ENCODE peak calls at places on chromosomes 6 and 20, in eight cellular contexts. One of them, this sample, is unnamed.

GRCh38 chr6:154410619-154411044 is 54.0 kb upstream of the IPCEF1 start:
- DNase-seq in Peyer's patch: no peak
- DNase-seq in neural crest cell: no peak
- DNase-seq in GM13977: no peak
- DNase-seq in left ventricle myocardium inferior: no peak
- DNase-seq in AG04450: peak; percentile 91
- DNase-seq in testis: peak; percentile 68
- DNase-seq in tibial nerve: peak; percentile 20
- DNase-seq in this sample: no peak

GRCh38 chr20:56358070-56358469 is 704 bp upstream of the FAM210B start:
- DNase-seq in left ventricle myocardium inferior: no peak
- DNase-seq in tibial nerve: no peak
- DNase-seq in neural crest cell: no peak
- DNase-seq in AG04450: no peak
- DNase-seq in testis: no peak
- DNase-seq in Peyer's patch: no peak
- DNase-seq in GM13977: no peak
- DNase-seq in this sample: no peak

GRCh38 chr20:45611054-45611453 is 18.5 kb upstream of the WFDC10A start:
- DNase-seq in neural crest cell: no peak
- DNase-seq in tibial nerve: no peak
- DNase-seq in Peyer's patch: no peak
- DNase-seq in GM13977: no peak
- DNase-seq in testis: no peak
- DNase-seq in AG04450: peak; percentile 13
- DNase-seq in left ventricle myocardium inferior: no peak
- DNase-seq in this sample: no peak

GRCh38 chr20:53642196-53643030 is 48.8 kb upstream of the ZNF217 start:
- DNase-seq in testis: no peak
- DNase-seq in GM13977: no peak
- DNase-seq in Peyer's patch: peak; percentile 56
- DNase-seq in tibial nerve: peak; percentile 33
- DNase-seq in neural crest cell: no peak
- DNase-seq in AG04450: no peak
- DNase-seq in left ventricle myocardium inferior: no peak
- DNase-seq in this sample: no peak

GRCh38 chr20:24695529-24696225 is 226.2 kb downstream of the SYNDIG1 start:
- DNase-seq in Peyer's patch: peak; percentile 6
- DNase-seq in GM13977: no peak
- DNase-seq in left ventricle myocardium inferior: no peak
- DNase-seq in testis: peak; percentile 8
- DNase-seq in neural crest cell: no peak
- DNase-seq in tibial nerve: no peak
- DNase-seq in AG04450: no peak
- DNase-seq in this sample: no peak

GRCh38 chr6:44738652-44739141 is 351.2 kb downstream of the CDC5L start:
- DNase-seq in left ventricle myocardium inferior: no peak
- DNase-seq in testis: no peak
- DNase-seq in GM13977: no peak
- DNase-seq in neural crest cell: peak; percentile 12
- DNase-seq in tibial nerve: no peak
- DNase-seq in AG04450: no peak
- DNase-seq in Peyer's patch: no peak
- DNase-seq in this sample: no peak

GRCh38 chr6:16947461-16948159 is 154.2 kb upstream of the STMND1 start:
- DNase-seq in Peyer's patch: no peak
- DNase-seq in AG04450: peak; percentile 92
- DNase-seq in testis: no peak
- DNase-seq in GM13977: no peak
- DNase-seq in tibial nerve: no peak
- DNase-seq in left ventricle myocardium inferior: no peak
- DNase-seq in neural crest cell: no peak
- DNase-seq in this sample: no peak

GRCh38 chr6:109374493-109374892 is 7.8 kb downstream of the CD164 start:
- DNase-seq in GM13977: no peak
- DNase-seq in left ventricle myocardium inferior: no peak
- DNase-seq in Peyer's patch: no peak
- DNase-seq in neural crest cell: no peak
- DNase-seq in testis: no peak
- DNase-seq in AG04450: no peak
- DNase-seq in tibial nerve: no peak
- DNase-seq in this sample: no peak

GRCh38 chr6:94052754-94053153 is 633.4 kb upstream of the EPHA7 start:
- DNase-seq in left ventricle myocardium inferior: no peak
- DNase-seq in neural crest cell: no peak
- DNase-seq in tibial nerve: no peak
- DNase-seq in GM13977: no peak
- DNase-seq in Peyer's patch: no peak
- DNase-seq in testis: no peak
- DNase-seq in AG04450: no peak
- DNase-seq in this sample: no peak

GRCh38 chr6:138577151-138577915 is 78.0 kb upstream of the NHSL1 start:
- DNase-seq in neural crest cell: no peak
- DNase-seq in left ventricle myocardium inferior: no peak
- DNase-seq in testis: no peak
- DNase-seq in GM13977: peak; percentile 30
- DNase-seq in tibial nerve: no peak
- DNase-seq in AG04450: no peak
- DNase-seq in Peyer's patch: no peak
- DNase-seq in this sample: peak; percentile 24

GRCh38 chr20:1646975-1647431 is 10.6 kb downstream of the SIRPG start:
- DNase-seq in neural crest cell: no peak
- DNase-seq in testis: no peak
- DNase-seq in left ventricle myocardium inferior: no peak
- DNase-seq in GM13977: no peak
- DNase-seq in Peyer's patch: no peak
- DNase-seq in AG04450: no peak
- DNase-seq in tibial nerve: no peak
- DNase-seq in this sample: no peak

GRCh38 chr6:137259349-137259748 is 40.2 kb upstream of the IFNGR1 start:
- DNase-seq in GM13977: no peak
- DNase-seq in Peyer's patch: no peak
- DNase-seq in AG04450: no peak
- DNase-seq in left ventricle myocardium inferior: no peak
- DNase-seq in neural crest cell: no peak
- DNase-seq in testis: no peak
- DNase-seq in tibial nerve: no peak
- DNase-seq in this sample: no peak

GRCh38 chr6:109075934-109076333 is 18.7 kb downstream of the SESN1 start:
- DNase-seq in AG04450: no peak
- DNase-seq in neural crest cell: no peak
- DNase-seq in GM13977: no peak
- DNase-seq in tibial nerve: no peak
- DNase-seq in Peyer's patch: no peak
- DNase-seq in testis: no peak
- DNase-seq in left ventricle myocardium inferior: no peak
- DNase-seq in this sample: no peak

GRCh38 chr6:816510-817084 is 123.7 kb upstream of the EXOC2 start:
- DNase-seq in left ventricle myocardium inferior: no peak
- DNase-seq in AG04450: no peak
- DNase-seq in GM13977: no peak
- DNase-seq in neural crest cell: no peak
- DNase-seq in tibial nerve: no peak
- DNase-seq in Peyer's patch: no peak
- DNase-seq in testis: no peak
- DNase-seq in this sample: no peak

GRCh38 chr6:97394160-97394748 is 111.2 kb upstream of the MMS22L start:
- DNase-seq in Peyer's patch: no peak
- DNase-seq in tibial nerve: no peak
- DNase-seq in AG04450: peak; percentile 15
- DNase-seq in left ventricle myocardium inferior: no peak
- DNase-seq in GM13977: peak; percentile 49
- DNase-seq in testis: peak; percentile 70
- DNase-seq in neural crest cell: peak; percentile 55
- DNase-seq in this sample: peak; percentile 54

GRCh38 chr20:64216036-64216435 is 39.5 kb upstream of the PCMTD2 start:
- DNase-seq in Peyer's patch: no peak
- DNase-seq in neural crest cell: no peak
- DNase-seq in GM13977: no peak
- DNase-seq in tibial nerve: no peak
- DNase-seq in AG04450: no peak
- DNase-seq in testis: peak; percentile 87
- DNase-seq in left ventricle myocardium inferior: no peak
- DNase-seq in this sample: no peak

GRCh38 chr6:163752446-163752845 is 337.9 kb downstream of the QKI start:
- DNase-seq in Peyer's patch: no peak
- DNase-seq in AG04450: no peak
- DNase-seq in neural crest cell: no peak
- DNase-seq in GM13977: no peak
- DNase-seq in left ventricle myocardium inferior: no peak
- DNase-seq in testis: no peak
- DNase-seq in tibial nerve: no peak
- DNase-seq in this sample: no peak

GRCh38 chr6:75196051-75196743 is 9.7 kb downstream of the COL12A1 start:
- DNase-seq in Peyer's patch: no peak
- DNase-seq in left ventricle myocardium inferior: no peak
- DNase-seq in tibial nerve: no peak
- DNase-seq in AG04450: no peak
- DNase-seq in GM13977: no peak
- DNase-seq in testis: no peak
- DNase-seq in neural crest cell: no peak
- DNase-seq in this sample: no peak

DNA sequence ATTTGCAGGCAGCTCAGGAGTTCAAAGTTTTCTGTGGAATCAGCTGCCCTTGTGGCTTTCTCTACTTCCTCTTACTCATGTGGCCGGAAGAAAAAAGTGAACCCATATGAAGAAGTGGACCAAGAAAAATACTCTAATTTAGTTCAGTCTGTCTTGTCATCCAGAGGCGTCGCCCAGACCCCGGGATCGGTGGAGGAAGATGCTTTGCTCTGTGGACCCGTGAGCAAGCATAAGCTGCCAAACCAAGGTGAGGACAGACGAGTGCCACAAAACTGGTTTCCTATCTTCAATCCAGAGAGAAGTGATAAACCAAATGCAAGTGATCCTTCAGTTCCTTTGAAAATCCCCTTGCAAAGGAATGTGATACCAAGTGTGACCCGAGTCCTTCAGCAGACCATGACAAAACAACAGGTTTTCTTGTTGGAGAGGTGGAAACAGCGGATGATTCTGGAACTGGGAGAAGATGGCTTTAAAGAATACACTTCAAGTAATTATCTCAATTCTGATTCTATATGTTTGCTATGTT is 1.1 kb downstream of the MGME1 start:
- DNase-seq in Peyer's patch: peak; percentile 57
- DNase-seq in testis: peak; percentile 29
- DNase-seq in AG04450: no peak
- DNase-seq in tibial nerve: no peak
- DNase-seq in left ventricle myocardium inferior: no peak
- DNase-seq in neural crest cell: no peak
- DNase-seq in GM13977: peak; percentile 63
- DNase-seq in this sample: peak; percentile 63
- TF ChIP-seq CTCF in Peyer's patch: no peak
- TF ChIP-seq CTCF in testis: no peak
- TF ChIP-seq CTCF in AG04450: no peak
- TF ChIP-seq CTCF in tibial nerve: no peak
- TF ChIP-seq CTCF in left ventricle myocardium inferior: no peak
- TF ChIP-seq CTCF in neural crest cell: no peak
- TF ChIP-seq CTCF in GM13977: no peak
- TF ChIP-seq CTCF in this sample: no peak

GRCh38 chr6:160933256-160933655 is 58.3 kb upstream of the MAP3K4 start:
- DNase-seq in testis: no peak
- DNase-seq in tibial nerve: no peak
- DNase-seq in GM13977: no peak
- DNase-seq in AG04450: no peak
- DNase-seq in neural crest cell: no peak
- DNase-seq in left ventricle myocardium inferior: peak; percentile 28
- DNase-seq in Peyer's patch: no peak
- DNase-seq in this sample: no peak
- TF ChIP-seq CTCF in testis: no peak
- TF ChIP-seq CTCF in tibial nerve: no peak
- TF ChIP-seq CTCF in GM13977: no peak
- TF ChIP-seq CTCF in AG04450: no peak
- TF ChIP-seq CTCF in neural crest cell: peak; percentile 39
- TF ChIP-seq CTCF in left ventricle myocardium inferior: peak; percentile 55
- TF ChIP-seq CTCF in Peyer's patch: no peak
- TF ChIP-seq CTCF in this sample: no peak

GRCh38 chr6:169954977-169955376 is 203.6 kb downstream of the ERMARD start:
- DNase-seq in tibial nerve: no peak
- DNase-seq in neural crest cell: no peak
- DNase-seq in AG04450: no peak
- DNase-seq in GM13977: no peak
- DNase-seq in Peyer's patch: no peak
- DNase-seq in testis: no peak
- DNase-seq in left ventricle myocardium inferior: no peak
- DNase-seq in this sample: no peak

GRCh38 chr6:169953686-169954085 is 202.3 kb downstream of the ERMARD start:
- DNase-seq in neural crest cell: no peak
- DNase-seq in AG04450: no peak
- DNase-seq in testis: no peak
- DNase-seq in GM13977: no peak
- DNase-seq in tibial nerve: no peak
- DNase-seq in left ventricle myocardium inferior: no peak
- DNase-seq in Peyer's patch: no peak
- DNase-seq in this sample: no peak

GRCh38 chr6:169949501-169950097 is 198.2 kb downstream of the ERMARD start:
- DNase-seq in GM13977: no peak
- DNase-seq in AG04450: no peak
- DNase-seq in testis: no peak
- DNase-seq in tibial nerve: no peak
- DNase-seq in left ventricle myocardium inferior: no peak
- DNase-seq in Peyer's patch: peak; percentile 6
- DNase-seq in neural crest cell: no peak
- DNase-seq in this sample: no peak

GRCh38 chr6:169955796-169956493 is 204.5 kb downstream of the ERMARD start:
- DNase-seq in AG04450: no peak
- DNase-seq in testis: no peak
- DNase-seq in tibial nerve: no peak
- DNase-seq in neural crest cell: no peak
- DNase-seq in Peyer's patch: peak; percentile 6
- DNase-seq in GM13977: no peak
- DNase-seq in left ventricle myocardium inferior: no peak
- DNase-seq in this sample: no peak

DNA sequence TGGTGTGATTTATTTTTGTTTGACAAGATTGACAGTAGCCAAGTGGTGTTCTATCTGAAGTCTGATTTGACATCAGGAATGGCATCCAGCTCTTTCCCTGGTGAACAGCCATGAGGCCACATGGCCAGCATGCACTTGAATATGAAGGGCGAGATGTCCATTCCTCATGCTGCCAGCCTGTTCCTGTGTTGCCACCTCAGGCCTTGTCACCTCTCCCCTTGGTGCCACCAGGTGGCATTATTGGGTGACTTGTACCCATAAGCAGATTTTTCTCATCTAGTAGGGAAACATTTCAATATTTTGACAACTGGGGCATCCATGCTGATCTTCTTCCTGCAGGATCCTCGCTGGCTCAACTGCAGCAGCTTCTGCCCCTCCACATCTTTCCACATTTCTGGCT is 199.1 kb downstream of the ERMARD start:
- DNase-seq in testis: no peak
- DNase-seq in tibial nerve: no peak
- DNase-seq in left ventricle myocardium inferior: no peak
- DNase-seq in Peyer's patch: peak; percentile 16
- DNase-seq in AG04450: no peak
- DNase-seq in neural crest cell: no peak
- DNase-seq in GM13977: no peak
- DNase-seq in this sample: no peak
- TF ChIP-seq CTCF in testis: no peak
- TF ChIP-seq CTCF in tibial nerve: no peak
- TF ChIP-seq CTCF in left ventricle myocardium inferior: peak; percentile 44
- TF ChIP-seq CTCF in Peyer's patch: peak; percentile 41
- TF ChIP-seq CTCF in AG04450: no peak
- TF ChIP-seq CTCF in neural crest cell: peak; percentile 23
- TF ChIP-seq CTCF in GM13977: peak; percentile 32
- TF ChIP-seq CTCF in this sample: no peak

GRCh38 chr6:110646951-110647910 is 168.0 kb downstream of the CDK19 start:
- DNase-seq in tibial nerve: no peak
- DNase-seq in GM13977: no peak
- DNase-seq in testis: no peak
- DNase-seq in left ventricle myocardium inferior: no peak
- DNase-seq in Peyer's patch: no peak
- DNase-seq in AG04450: no peak
- DNase-seq in neural crest cell: no peak
- DNase-seq in this sample: no peak
- TF ChIP-seq CTCF in tibial nerve: peak; percentile 12
- TF ChIP-seq CTCF in GM13977: peak; percentile 25
- TF ChIP-seq CTCF in testis: peak; percentile 27
- TF ChIP-seq CTCF in left ventricle myocardium inferior: peak; percentile 32
- TF ChIP-seq CTCF in Peyer's patch: no peak
- TF ChIP-seq CTCF in AG04450: peak; percentile 50
- TF ChIP-seq CTCF in neural crest cell: peak; percentile 47
- TF ChIP-seq CTCF in this sample: no peak